ENCODE peak calls at places on chromosomes 1 and 21, in eight cellular contexts. X is skeletal muscle cell; G is uterus; A is activated T-helper 1 cell treated with anti-CD3 and anti-CD28 coated beads, Interleukin-12 subunit alpha, Interleukin-12 subunit beta, Interleukin-2, Interleukin-4 antibody, amounts not matched to agents 30 ng/mL and 10 ng/mL and 1 ng/mL, durations not matched to agents 14 hours and 24 hours and 36 hours; Y is colonic mucosa; R is aorta; W is activated CD4-positive, alpha-beta T cell treated with anti-CD3 and anti-CD28 coated beads, Interleukin-2, amount 10 ng/mL, durations not matched to agents 7 days and 5 days; U is transverse colon. E is an unnamed sample.

GRCh38 chr1:19028546-19029129 is 72.2 kb upstream of the IFFO2 start:
- DNase-seq in A (no peak), R (no peak), G (no peak), X (no peak), Y (no peak), U (no peak), W (no peak), E (no peak)

GRCh38 chr1:171566467-171566866 is 55.6 kb upstream of the MYOCOS start:
- DNase-seq in X (no peak), U (no peak), Y (no peak), W (no peak), R (no peak), G (no peak), A (no peak), E (no peak)

GRCh38 chr1:215878128-215878527 is 311.0 kb downstream of the KCTD3 start:
- DNase-seq in R (no peak), Y (no peak), A (no peak), X (no peak), G (no peak), W (no peak), U (no peak), E (no peak)

GRCh38 chr21:46667735-46668380 is 32.4 kb downstream of the PRMT2 start:
- DNase-seq in R (no peak), A (no peak), X (no peak), U (no peak), G (no peak), Y (no peak), W (no peak), E (no peak)

GRCh38 chr21:44337941-44338895 is 972 bp downstream of the CFAP410 start:
- DNase-seq in X (peak), W (peak), G (peak), U (peak), R (peak), Y (peak), A (peak), E (peak)

GRCh38 chr1:30345525-30346145 is 377.8 kb downstream of the MATN1 start:
- DNase-seq in X (no peak), W (no peak), G (no peak), U (no peak), Y (no peak), A (no peak), R (no peak), E (no peak)

GRCh38 chr1:31715097-31715872 is 11.5 kb upstream of the COL16A1 start:
- DNase-seq in U (peak), R (peak), G (peak), Y (peak), A (no peak), X (peak), W (peak), E (peak)

GRCh38 chr1:63908016-63908415 is 134.2 kb downstream of the ROR1 start:
- DNase-seq in A (no peak), U (no peak), X (no peak), Y (no peak), W (no peak), R (no peak), G (no peak), E (no peak)

GRCh38 chr1:109759513-109760334 is 4.0 kb downstream of the EPS8L3 start:
- DNase-seq in U (peak), G (peak), X (no peak), R (no peak), A (no peak), W (no peak), Y (peak), E (peak)

GRCh38 chr1:156841289-156841855 is 17.5 kb downstream of the INSRR start:
- DNase-seq in X (no peak), A (no peak), G (no peak), Y (no peak), W (no peak), U (no peak), R (peak), E (no peak)

GRCh38 chr1:910881-911721 is 12.6 kb upstream of the SAMD11 start:
- DNase-seq in G (peak), Y (peak), A (no peak), X (no peak), R (peak), W (no peak), U (peak), E (peak)

GRCh38 chr1:59412705-59413326 is 115.9 kb downstream of the FGGY start:
- DNase-seq in X (no peak), Y (no peak), A (no peak), G (no peak), W (no peak), R (no peak), U (no peak), E (no peak)

GRCh38 chr21:43984905-43985689 is 27.0 kb upstream of the TRAPPC10 start:
- DNase-seq in G (no peak), U (no peak), Y (no peak), X (no peak), W (no peak), A (no peak), R (no peak), E (no peak)

GRCh38 chr21:46048926-46049889 is 48.7 kb upstream of the COL6A2 start:
- DNase-seq in G (peak), A (no peak), U (peak), W (no peak), X (peak), R (peak), Y (peak), E (peak)

GRCh38 chr1:12438349-12438924 is 179.6 kb downstream of the DHRS3 start:
- DNase-seq in X (no peak), G (no peak), U (no peak), Y (no peak), R (no peak), A (peak), W (peak), E (no peak)

GRCh38 chr1:220565670-220566069 is 37.7 kb downstream of the MARK1 start:
- DNase-seq in W (no peak), R (no peak), X (no peak), G (no peak), Y (no peak), A (no peak), U (no peak), E (no peak)

GRCh38 chr1:236759252-236759859 is 35.7 kb upstream of the MTR start:
- DNase-seq in X (no peak), W (peak), A (no peak), Y (no peak), R (no peak), G (no peak), U (no peak), E (no peak)

GRCh38 chr1:41387667-41388091 is 26.4 kb downstream of the FOXO6 start:
- DNase-seq in A (no peak), G (peak), U (peak), X (no peak), Y (peak), W (no peak), R (peak), E (peak)

GRCh38 chr1:218717611-218718010 is 372.5 kb downstream of the TGFB2 start:
- DNase-seq in W (no peak), X (no peak), A (no peak), R (no peak), Y (no peak), G (no peak), U (no peak), E (no peak)

GRCh38 chr1:23019851-23020625 is 770 bp downstream of the KDM1A start:
- DNase-seq in Y (peak), W (peak), G (peak), A (peak), R (peak), U (peak), X (no peak), E (no peak)

GRCh38 chr1:58764294-58764978 is 19.4 kb downstream of the JUN start:
- DNase-seq in G (no peak), U (no peak), A (no peak), R (no peak), X (peak), W (no peak), Y (no peak), E (no peak)

GRCh38 chr1:7609311-7609994 is 161.6 kb upstream of the VAMP3 start:
- DNase-seq in G (no peak), Y (no peak), A (no peak), R (peak), U (no peak), X (no peak), W (no peak), E (no peak)

GRCh38 chr1:10866314-10867091 is 70.1 kb upstream of the CASZ1 start:
- DNase-seq in A (no peak), Y (peak), W (no peak), R (peak), U (peak), X (no peak), G (peak), E (no peak)

GRCh38 chr1:41894778-41895483 is 23.8 kb downstream of the HIVEP3 start:
- DNase-seq in G (no peak), A (no peak), X (no peak), Y (no peak), R (no peak), W (peak), U (no peak), E (no peak)

GRCh38 chr1:1397839-1398523 is 1.2 kb downstream of the CCNL2 start:
- DNase-seq in W (no peak), X (no peak), U (no peak), Y (no peak), A (no peak), G (no peak), R (no peak), E (no peak)

GRCh38 chr1:30123896-30124295 is 599.5 kb downstream of the MATN1 start:
- DNase-seq in R (no peak), W (no peak), U (peak), G (no peak), Y (no peak), A (no peak), X (no peak), E (no peak)

GRCh38 chr1:61337981-61338848 is 255.9 kb downstream of the NFIA start:
- DNase-seq in Y (peak), U (peak), R (peak), A (no peak), X (peak), G (peak), W (no peak), E (peak)

GRCh38 chr21:16198546-16198945 is 468.8 kb downstream of the USP25 start:
- DNase-seq in G (no peak), A (no peak), X (no peak), U (no peak), W (no peak), R (no peak), Y (no peak), E (peak)

GRCh38 chr21:34822957-34823356 is 154.2 kb downstream of the CLIC6 start:
- DNase-seq in A (no peak), R (no peak), U (no peak), W (no peak), X (peak), Y (peak), G (no peak), E (no peak)